ENCODE peak calls at places on chromosome 14, in four cellular contexts. One of them, this sample, is unnamed.

GRCh38 chr14:77022219-77022852 is 6.2 kb downstream of the IRF2BPL start:
- DNase-seq in fibroblast of lung: no peak
- DNase-seq in AG09309: no peak
- DNase-seq in fibroblast of the aortic adventitia: no peak
- DNase-seq in this sample: no peak

GRCh38 chr14:100268591-100269207 is 29.8 kb downstream of the YY1 start:
- DNase-seq in fibroblast of lung: no peak
- DNase-seq in AG09309: no peak
- DNase-seq in fibroblast of the aortic adventitia: peak; percentile 20
- DNase-seq in this sample: no peak

GRCh38 chr14:101819251-101819990 is 57.9 kb downstream of the PPP2R5C start:
- DNase-seq in fibroblast of the aortic adventitia: no peak
- DNase-seq in fibroblast of lung: no peak
- DNase-seq in AG09309: no peak
- DNase-seq in this sample: no peak

GRCh38 chr14:73789996-73790581 is 61.5 kb upstream of the PTGR2 start:
- DNase-seq in fibroblast of the aortic adventitia: peak; percentile 92
- DNase-seq in fibroblast of lung: peak; percentile 98
- DNase-seq in AG09309: peak; percentile 78
- DNase-seq in this sample: peak; percentile 92

GRCh38 chr14:43313719-43314118 is 1193.4 kb downstream of the FSCB start:
- DNase-seq in fibroblast of the aortic adventitia: no peak
- DNase-seq in AG09309: no peak
- DNase-seq in fibroblast of lung: no peak
- DNase-seq in this sample: no peak

GRCh38 chr14:34356267-34356660 is 105.8 kb downstream of the SPTSSA start:
- DNase-seq in fibroblast of lung: peak; percentile 54
- DNase-seq in fibroblast of the aortic adventitia: peak; percentile 42
- DNase-seq in AG09309: no peak
- DNase-seq in this sample: no peak

GRCh38 chr14:65850429-65851145 is 438.1 kb downstream of the FUT8 start:
- DNase-seq in AG09309: no peak
- DNase-seq in fibroblast of lung: no peak
- DNase-seq in fibroblast of the aortic adventitia: no peak
- DNase-seq in this sample: no peak

GRCh38 chr14:65940056-65940735 is 527.7 kb downstream of the FUT8 start:
- DNase-seq in fibroblast of lung: no peak
- DNase-seq in fibroblast of the aortic adventitia: no peak
- DNase-seq in AG09309: no peak
- DNase-seq in this sample: no peak

GRCh38 chr14:74941676-74942097 is 13.7 kb downstream of the PGF start:
- DNase-seq in fibroblast of the aortic adventitia: peak; percentile 39
- DNase-seq in fibroblast of lung: peak; percentile 40
- DNase-seq in AG09309: no peak
- DNase-seq in this sample: no peak

GRCh38 chr14:32594766-32595165 is 265.7 kb downstream of the AKAP6 start:
- DNase-seq in fibroblast of the aortic adventitia: peak; percentile 85
- DNase-seq in fibroblast of lung: peak; percentile 36
- DNase-seq in AG09309: peak; percentile 73
- DNase-seq in this sample: peak; percentile 87

GRCh38 chr14:102917469-102918211 is 4.8 kb upstream of the AMN start:
- DNase-seq in AG09309: no peak
- DNase-seq in fibroblast of the aortic adventitia: peak; percentile 39
- DNase-seq in fibroblast of lung: peak; percentile 39
- DNase-seq in this sample: no peak

GRCh38 chr14:58878740-58879139 is 241.0 kb downstream of the DACT1 start:
- DNase-seq in fibroblast of lung: peak; percentile 11
- DNase-seq in fibroblast of the aortic adventitia: no peak
- DNase-seq in AG09309: no peak
- DNase-seq in this sample: no peak

DNA sequence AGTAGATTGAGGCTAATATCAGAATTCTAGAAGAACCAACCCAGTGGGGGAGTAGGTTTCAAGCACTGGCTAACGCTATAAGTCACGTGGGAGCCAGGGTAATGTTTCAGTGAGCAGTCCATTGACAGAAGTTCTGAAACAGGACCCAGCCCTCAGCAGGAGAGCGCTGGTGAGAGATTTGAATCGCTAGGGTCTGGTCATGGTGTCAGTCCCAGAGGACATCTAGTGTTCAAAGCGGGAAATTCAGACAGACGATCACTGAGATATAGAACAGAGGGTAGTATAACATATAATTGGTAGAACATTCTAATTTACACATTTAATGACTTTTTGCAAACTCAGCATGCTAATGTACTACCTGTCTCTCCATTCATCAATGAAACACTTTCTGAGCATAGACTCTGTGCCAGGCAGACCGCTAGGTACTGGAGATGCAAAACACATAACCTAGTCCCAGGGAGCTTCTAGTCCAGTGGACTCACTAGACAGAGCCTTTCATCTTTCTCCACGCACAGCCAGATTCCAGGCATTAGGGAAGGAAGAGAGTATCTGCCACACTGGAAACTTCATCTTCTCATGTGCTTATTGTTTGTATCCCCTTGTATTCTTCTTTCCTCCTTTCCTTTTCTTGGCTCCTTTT is 35.4 kb upstream of the RNASE3 start:
- DNase-seq in AG09309: no peak
- DNase-seq in fibroblast of the aortic adventitia: peak; percentile 70
- DNase-seq in fibroblast of lung: peak; percentile 55
- DNase-seq in this sample: no peak
- TF ChIP-seq CTCF in AG09309: peak; percentile 64
- TF ChIP-seq CTCF in fibroblast of the aortic adventitia: peak; percentile 65
- TF ChIP-seq CTCF in fibroblast of lung: peak; percentile 63
- TF ChIP-seq CTCF in this sample: peak; percentile 63

DNA sequence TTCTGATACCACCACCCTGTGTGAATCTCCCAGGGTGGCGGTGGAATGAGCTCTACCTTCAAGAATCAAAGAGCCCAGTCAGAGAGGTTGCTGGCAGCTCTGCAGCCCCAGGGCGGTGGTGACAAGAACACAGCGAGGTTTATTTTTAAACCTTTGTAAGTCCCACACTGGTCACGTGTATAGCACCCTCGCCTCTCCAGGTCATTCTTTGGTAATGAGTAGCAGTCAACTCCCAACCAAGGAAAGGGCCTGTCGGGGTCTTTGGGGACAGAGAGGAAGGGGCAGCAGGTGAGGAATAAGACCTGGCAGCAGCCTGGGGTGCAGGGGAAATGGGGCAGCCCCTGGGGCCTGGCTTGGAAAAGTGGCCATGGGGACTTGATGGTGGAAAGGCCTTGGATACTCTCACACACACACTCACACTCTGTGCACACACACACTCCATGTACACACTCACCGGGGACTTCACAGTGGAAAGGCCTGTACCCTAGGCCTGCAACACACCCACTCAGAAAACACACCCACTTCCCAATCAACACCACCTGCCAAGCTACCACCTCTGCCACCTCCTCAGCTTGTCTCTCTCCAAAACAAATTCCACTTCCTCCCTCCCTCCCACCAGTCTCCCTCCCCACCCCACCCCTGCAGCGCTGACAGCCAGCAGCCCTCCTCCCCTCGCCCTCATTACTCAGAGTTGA is 178.5 kb downstream of the DPF3 start:
- DNase-seq in AG09309: no peak
- DNase-seq in fibroblast of the aortic adventitia: no peak
- DNase-seq in fibroblast of lung: peak; percentile 49
- DNase-seq in this sample: no peak
- TF ChIP-seq CTCF in AG09309: no peak
- TF ChIP-seq CTCF in fibroblast of the aortic adventitia: no peak
- TF ChIP-seq CTCF in fibroblast of lung: no peak
- TF ChIP-seq CTCF in this sample: no peak

DNA sequence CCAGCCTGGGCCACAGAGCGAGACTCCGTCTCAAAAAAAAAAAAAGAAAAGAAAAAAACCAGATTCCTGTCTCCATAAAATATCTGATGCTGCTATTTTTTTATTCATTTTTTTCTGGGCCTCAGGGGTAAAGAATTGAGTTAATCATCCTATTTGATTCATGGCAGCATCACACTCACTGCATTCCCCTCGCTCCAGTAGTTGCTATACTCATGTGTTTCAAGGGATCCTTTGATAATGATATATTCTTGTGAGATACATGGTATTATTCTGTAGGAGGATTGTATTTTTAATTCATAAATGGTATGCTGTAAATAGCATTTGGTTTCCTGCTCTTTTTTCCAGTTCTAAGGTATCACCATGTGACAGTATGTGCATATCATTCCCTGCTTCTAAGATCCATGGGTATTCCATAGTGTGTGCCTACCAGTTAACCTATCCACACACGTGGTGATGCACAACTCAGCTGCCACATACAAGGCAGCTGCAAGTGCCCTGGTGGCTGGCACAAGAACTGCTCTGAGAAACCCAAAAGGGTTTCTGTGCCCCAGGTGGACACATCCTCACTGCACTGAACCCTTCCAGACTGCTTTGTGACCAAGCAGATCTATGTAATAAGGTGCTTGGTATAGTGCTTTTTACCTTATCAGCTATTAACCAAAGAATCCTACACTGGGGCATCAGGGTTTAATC is 74.7 kb downstream of the ZFP36L1 start:
- DNase-seq in fibroblast of the aortic adventitia: no peak
- DNase-seq in AG09309: no peak
- DNase-seq in fibroblast of lung: no peak
- DNase-seq in this sample: no peak
- TF ChIP-seq CTCF in fibroblast of the aortic adventitia: peak; percentile 37
- TF ChIP-seq CTCF in AG09309: peak; percentile 39
- TF ChIP-seq CTCF in fibroblast of lung: peak; percentile 17
- TF ChIP-seq CTCF in this sample: peak; percentile 19

DNA sequence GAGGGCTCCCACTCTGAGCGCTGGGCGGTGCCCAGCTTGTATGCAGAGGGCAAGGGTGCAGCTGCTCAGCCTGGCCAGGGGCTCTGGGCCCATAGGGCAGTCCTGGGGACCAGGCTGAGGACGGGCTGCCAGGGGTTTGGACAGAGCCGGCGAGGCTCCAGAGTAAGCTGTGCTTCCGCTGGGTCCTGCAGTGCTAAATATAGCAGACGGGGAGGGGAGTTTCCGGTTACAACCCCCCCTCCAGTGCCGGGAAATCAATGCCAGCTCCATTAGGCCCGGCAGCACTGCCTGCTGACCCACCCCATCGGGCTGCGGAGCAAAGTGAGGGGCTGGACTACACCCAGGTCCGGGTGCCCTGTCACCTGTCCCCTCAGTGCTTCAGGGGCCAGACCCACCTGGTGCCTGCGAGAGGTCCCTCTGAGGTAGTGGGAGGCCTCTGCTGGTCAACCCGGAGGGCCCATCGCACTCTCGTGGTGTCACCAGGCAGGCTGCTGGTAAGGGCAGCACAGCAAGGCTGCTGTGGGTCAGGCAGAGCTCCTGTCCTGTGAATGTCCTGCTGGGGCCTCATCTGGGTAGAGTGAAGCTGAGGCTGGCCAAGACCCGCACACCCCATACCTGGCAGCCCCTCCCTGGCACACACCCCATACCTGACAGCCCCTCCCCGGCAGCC is 2.6 kb upstream of the JAG2 start:
- DNase-seq in fibroblast of lung: no peak
- DNase-seq in fibroblast of the aortic adventitia: no peak
- DNase-seq in AG09309: no peak
- DNase-seq in this sample: no peak
- TF ChIP-seq CTCF in fibroblast of lung: no peak
- TF ChIP-seq CTCF in fibroblast of the aortic adventitia: no peak
- TF ChIP-seq CTCF in AG09309: no peak
- TF ChIP-seq CTCF in this sample: no peak

GRCh38 chr14:69288001-69288771 is 28.2 kb downstream of the GALNT16 start:
- DNase-seq in fibroblast of the aortic adventitia: peak; percentile 84
- DNase-seq in AG09309: peak; percentile 72
- DNase-seq in fibroblast of lung: peak; percentile 49
- DNase-seq in this sample: peak; percentile 37
- TF ChIP-seq CTCF in fibroblast of the aortic adventitia: peak; percentile 63
- TF ChIP-seq CTCF in AG09309: peak; percentile 60
- TF ChIP-seq CTCF in fibroblast of lung: peak; percentile 63
- TF ChIP-seq CTCF in this sample: peak; percentile 66

GRCh38 chr14:88468396-88468795 is 82.9 kb downstream of the SPATA7 start:
- DNase-seq in fibroblast of the aortic adventitia: peak; percentile 66
- DNase-seq in AG09309: peak; percentile 33
- DNase-seq in fibroblast of lung: peak; percentile 64
- DNase-seq in this sample: peak; percentile 78

DNA sequence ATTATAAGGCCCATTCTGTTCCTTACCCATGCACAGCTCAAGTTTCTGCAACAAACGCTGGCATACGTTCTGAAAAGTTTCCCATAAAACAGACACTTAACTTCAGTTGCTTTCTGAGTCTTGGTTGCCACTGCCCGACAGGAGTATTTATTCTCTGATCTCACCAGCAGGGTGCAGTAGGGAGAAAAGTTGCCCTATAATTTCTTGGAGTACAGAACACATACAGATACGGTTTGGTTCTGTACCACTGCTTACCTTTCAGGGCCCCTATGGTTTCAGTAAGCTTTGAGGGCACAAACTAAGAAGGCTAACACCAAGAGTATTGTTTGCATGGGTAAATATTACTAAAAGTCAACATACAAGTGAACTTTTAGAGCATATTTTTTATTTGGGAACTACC is 77.9 kb downstream of the SPATA7 start:
- DNase-seq in fibroblast of lung: no peak
- DNase-seq in fibroblast of the aortic adventitia: no peak
- DNase-seq in AG09309: no peak
- DNase-seq in this sample: no peak
- TF ChIP-seq CTCF in fibroblast of lung: peak; percentile 41
- TF ChIP-seq CTCF in fibroblast of the aortic adventitia: peak; percentile 34
- TF ChIP-seq CTCF in AG09309: peak; percentile 37
- TF ChIP-seq CTCF in this sample: peak; percentile 34

GRCh38 chr14:63633801-63634200 is 7.9 kb downstream of the WDR89 start:
- DNase-seq in fibroblast of lung: peak; percentile 36
- DNase-seq in AG09309: no peak
- DNase-seq in fibroblast of the aortic adventitia: peak; percentile 11
- DNase-seq in this sample: no peak

GRCh38 chr14:63632932-63633514 is 8.6 kb downstream of the WDR89 start:
- DNase-seq in AG09309: no peak
- DNase-seq in fibroblast of the aortic adventitia: peak; percentile 41
- DNase-seq in fibroblast of lung: peak; percentile 46
- DNase-seq in this sample: no peak
- TF ChIP-seq CTCF in AG09309: peak; percentile 54
- TF ChIP-seq CTCF in fibroblast of the aortic adventitia: peak; percentile 55
- TF ChIP-seq CTCF in fibroblast of lung: peak; percentile 65
- TF ChIP-seq CTCF in this sample: peak; percentile 58

DNA sequence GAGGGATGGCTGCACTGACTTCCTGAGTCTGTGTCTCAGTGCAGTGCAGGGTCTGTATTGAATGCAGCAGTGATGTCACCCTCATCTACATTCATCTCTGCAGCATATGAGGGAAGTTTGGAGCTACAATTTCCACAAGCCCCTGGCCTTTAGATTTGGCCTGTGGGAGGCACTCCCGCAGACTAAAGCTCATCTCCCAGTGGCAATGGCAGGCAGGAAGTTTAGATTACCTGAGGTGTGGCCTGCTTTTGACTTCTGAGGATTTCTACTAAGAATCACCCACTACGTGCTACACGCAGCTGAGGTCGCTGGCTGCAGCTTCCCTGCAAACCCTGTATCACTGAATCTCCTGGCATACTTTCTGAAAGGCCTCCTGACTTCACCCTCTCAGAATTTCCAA is 202.1 kb upstream of the PRKD1 start:
- DNase-seq in AG09309: no peak
- DNase-seq in fibroblast of lung: peak; percentile 14
- DNase-seq in fibroblast of the aortic adventitia: peak; percentile 23
- DNase-seq in this sample: no peak
- TF ChIP-seq CTCF in AG09309: no peak
- TF ChIP-seq CTCF in fibroblast of lung: no peak
- TF ChIP-seq CTCF in fibroblast of the aortic adventitia: no peak
- TF ChIP-seq CTCF in this sample: no peak